ENCODE peak calls at places on chromosome 2, in five cellular contexts. One of them, this sample, is unnamed.

GRCh38 chr2:231632559-231633142 is 40.0 kb downstream of the TEX44 start:
- DNase-seq in myocyte: no peak
- DNase-seq in colonic mucosa: no peak
- DNase-seq in RPMI7951: no peak
- DNase-seq in astrocyte of the spinal cord: peak; percentile 66
- DNase-seq in this sample: no peak

GRCh38 chr2:20123871-20124594 is 72.6 kb upstream of the LAPTM4A start:
- DNase-seq in colonic mucosa: no peak
- DNase-seq in RPMI7951: no peak
- DNase-seq in astrocyte of the spinal cord: no peak
- DNase-seq in myocyte: no peak
- DNase-seq in this sample: no peak

GRCh38 chr2:225041210-225041870 is 928 bp downstream of the DOCK10 start:
- DNase-seq in myocyte: peak; percentile 16
- DNase-seq in RPMI7951: peak; percentile 80
- DNase-seq in astrocyte of the spinal cord: peak; percentile 58
- DNase-seq in colonic mucosa: peak; percentile 63
- DNase-seq in this sample: no peak

GRCh38 chr2:42345986-42346385 is 15.0 kb downstream of the COX7A2L start:
- DNase-seq in astrocyte of the spinal cord: no peak
- DNase-seq in myocyte: peak; percentile 85
- DNase-seq in colonic mucosa: no peak
- DNase-seq in RPMI7951: no peak
- DNase-seq in this sample: no peak

GRCh38 chr2:139518276-139518675 is 738.1 kb upstream of the NXPH2 start:
- DNase-seq in RPMI7951: no peak
- DNase-seq in myocyte: no peak
- DNase-seq in astrocyte of the spinal cord: no peak
- DNase-seq in colonic mucosa: no peak
- DNase-seq in this sample: no peak

GRCh38 chr2:50335852-50336251 is 696.1 kb downstream of the NRXN1 start:
- DNase-seq in RPMI7951: no peak
- DNase-seq in colonic mucosa: no peak
- DNase-seq in astrocyte of the spinal cord: no peak
- DNase-seq in myocyte: no peak
- DNase-seq in this sample: no peak

GRCh38 chr2:75865083-75865482 is 154.4 kb upstream of the GCFC2 start:
- DNase-seq in astrocyte of the spinal cord: no peak
- DNase-seq in myocyte: no peak
- DNase-seq in colonic mucosa: no peak
- DNase-seq in RPMI7951: no peak
- DNase-seq in this sample: no peak

GRCh38 chr2:25177369-25177641 is 8.9 kb upstream of the POMC start:
- DNase-seq in astrocyte of the spinal cord: no peak
- DNase-seq in colonic mucosa: no peak
- DNase-seq in RPMI7951: no peak
- DNase-seq in myocyte: no peak
- DNase-seq in this sample: no peak

This sample was measured in HAP-1.